ENCODE peak calls at places on chromosomes 5 and 9, in seven cellular contexts. One of them, this sample, is unnamed.

GRCh38 chr5:108266235-108266634 is 115.7 kb downstream of the FBXL17 start:
- DNase-seq in H9: no peak
- DNase-seq in trophoblast cell: no peak
- DNase-seq in IMR-90: peak
- DNase-seq in H1: no peak
- DNase-seq in mesendoderm: no peak
- DNase-seq in neuronal stem cell: no peak
- DNase-seq in this sample: peak

GRCh38 chr5:100464418-100464817 is 70.8 kb upstream of the FAM174A start:
- DNase-seq in H9: no peak
- DNase-seq in IMR-90: peak
- DNase-seq in H1: no peak
- DNase-seq in mesendoderm: no peak
- DNase-seq in neuronal stem cell: no peak
- DNase-seq in trophoblast cell: peak
- DNase-seq in this sample: peak

GRCh38 chr5:143955140-143955539 is 143.2 kb downstream of the HMHB1 start:
- DNase-seq in neuronal stem cell: no peak
- DNase-seq in IMR-90: peak
- DNase-seq in H9: no peak
- DNase-seq in trophoblast cell: no peak
- DNase-seq in H1: no peak
- DNase-seq in mesendoderm: no peak
- DNase-seq in this sample: peak

GRCh38 chr5:123206618-123207320 is 117.7 kb downstream of the PRDM6 start:
- DNase-seq in IMR-90: peak
- DNase-seq in H1: no peak
- DNase-seq in H9: no peak
- DNase-seq in trophoblast cell: no peak
- DNase-seq in neuronal stem cell: no peak
- DNase-seq in mesendoderm: no peak
- DNase-seq in this sample: peak

GRCh38 chr5:168174376-168174775 is 117.1 kb upstream of the WWC1 start:
- DNase-seq in IMR-90: no peak
- DNase-seq in trophoblast cell: no peak
- DNase-seq in neuronal stem cell: no peak
- DNase-seq in H9: no peak
- DNase-seq in mesendoderm: no peak
- DNase-seq in H1: no peak
- DNase-seq in this sample: no peak

GRCh38 chr9:133238272-133238850 is 29.3 kb upstream of the OBP2B start:
- DNase-seq in mesendoderm: peak
- DNase-seq in trophoblast cell: no peak
- DNase-seq in H1: peak
- DNase-seq in H9: peak
- DNase-seq in neuronal stem cell: peak
- DNase-seq in IMR-90: no peak
- DNase-seq in this sample: peak

GRCh38 chr9:106920701-106921283 is 57.8 kb downstream of the ZNF462 start:
- DNase-seq in H1: no peak
- DNase-seq in neuronal stem cell: peak
- DNase-seq in trophoblast cell: no peak
- DNase-seq in mesendoderm: peak
- DNase-seq in H9: no peak
- DNase-seq in IMR-90: peak
- DNase-seq in this sample: peak

GRCh38 chr5:133407277-133407632 is 205.1 kb downstream of the FSTL4 start:
- DNase-seq in H1: peak
- DNase-seq in trophoblast cell: no peak
- DNase-seq in mesendoderm: no peak
- DNase-seq in neuronal stem cell: no peak
- DNase-seq in IMR-90: no peak
- DNase-seq in H9: no peak
- DNase-seq in this sample: no peak

GRCh38 chr5:81420039-81420667 is 26.2 kb upstream of the ACOT12 start:
- DNase-seq in H1: no peak
- DNase-seq in neuronal stem cell: no peak
- DNase-seq in mesendoderm: no peak
- DNase-seq in H9: no peak
- DNase-seq in IMR-90: peak
- DNase-seq in trophoblast cell: no peak
- DNase-seq in this sample: peak

GRCh38 chr9:127806871-127807270 is 4.2 kb downstream of the FPGS start:
- DNase-seq in mesendoderm: no peak
- DNase-seq in trophoblast cell: no peak
- DNase-seq in H9: no peak
- DNase-seq in neuronal stem cell: no peak
- DNase-seq in IMR-90: no peak
- DNase-seq in H1: no peak
- DNase-seq in this sample: no peak

GRCh38 chr9:131942076-131942720 is 137.5 kb downstream of the MED27 start:
- DNase-seq in IMR-90: peak
- DNase-seq in H9: no peak
- DNase-seq in neuronal stem cell: no peak
- DNase-seq in trophoblast cell: no peak
- DNase-seq in mesendoderm: no peak
- DNase-seq in H1: no peak
- DNase-seq in this sample: no peak

GRCh38 chr5:181204561-181205401 is at the start of gene TRIM7:
- DNase-seq in H1: no peak
- DNase-seq in mesendoderm: no peak
- DNase-seq in trophoblast cell: no peak
- DNase-seq in neuronal stem cell: no peak
- DNase-seq in H9: no peak
- DNase-seq in IMR-90: peak
- DNase-seq in this sample: peak

GRCh38 chr9:132241840-132242620 is 80.2 kb downstream of the NTNG2 start:
- DNase-seq in H9: peak
- DNase-seq in trophoblast cell: no peak
- DNase-seq in IMR-90: no peak
- DNase-seq in mesendoderm: no peak
- DNase-seq in H1: no peak
- DNase-seq in neuronal stem cell: no peak
- DNase-seq in this sample: peak

GRCh38 chr5:150519978-150520377 is 12.0 kb downstream of the NDST1 start:
- DNase-seq in trophoblast cell: no peak
- DNase-seq in H1: no peak
- DNase-seq in IMR-90: no peak
- DNase-seq in neuronal stem cell: no peak
- DNase-seq in H9: no peak
- DNase-seq in mesendoderm: no peak
- DNase-seq in this sample: no peak

GRCh38 chr9:13358128-13358527 is 78.6 kb upstream of the MPDZ start:
- DNase-seq in H9: no peak
- DNase-seq in neuronal stem cell: no peak
- DNase-seq in IMR-90: peak
- DNase-seq in mesendoderm: peak
- DNase-seq in H1: no peak
- DNase-seq in trophoblast cell: no peak
- DNase-seq in this sample: peak

GRCh38 chr9:13791816-13792215 is 512.3 kb upstream of the MPDZ start:
- DNase-seq in trophoblast cell: no peak
- DNase-seq in H1: no peak
- DNase-seq in mesendoderm: peak
- DNase-seq in neuronal stem cell: no peak
- DNase-seq in H9: no peak
- DNase-seq in IMR-90: no peak
- DNase-seq in this sample: no peak

GRCh38 chr9:134502261-134503211 is 139.1 kb upstream of the COL5A1 start:
- DNase-seq in trophoblast cell: peak
- DNase-seq in IMR-90: peak
- DNase-seq in H9: no peak
- DNase-seq in neuronal stem cell: no peak
- DNase-seq in mesendoderm: peak
- DNase-seq in H1: no peak
- DNase-seq in this sample: peak

GRCh38 chr5:155307219-155307618 is 293.7 kb downstream of the KIF4B start:
- DNase-seq in mesendoderm: no peak
- DNase-seq in H1: no peak
- DNase-seq in H9: no peak
- DNase-seq in neuronal stem cell: no peak
- DNase-seq in IMR-90: no peak
- DNase-seq in trophoblast cell: no peak
- DNase-seq in this sample: no peak

GRCh38 chr5:82225525-82226172 is 52.5 kb downstream of the RPS23 start:
- DNase-seq in IMR-90: peak
- DNase-seq in H1: peak
- DNase-seq in trophoblast cell: peak
- DNase-seq in H9: peak
- DNase-seq in neuronal stem cell: peak
- DNase-seq in mesendoderm: peak
- DNase-seq in this sample: peak

GRCh38 chr5:142342128-142342981 is 17.5 kb upstream of the SPRY4 start:
- DNase-seq in H1: no peak
- DNase-seq in H9: no peak
- DNase-seq in IMR-90: peak
- DNase-seq in trophoblast cell: no peak
- DNase-seq in neuronal stem cell: no peak
- DNase-seq in mesendoderm: no peak
- DNase-seq in this sample: peak

GRCh38 chr5:106843812-106844416 is 826.8 kb downstream of the EFNA5 start:
- DNase-seq in mesendoderm: peak
- DNase-seq in H9: no peak
- DNase-seq in IMR-90: no peak
- DNase-seq in trophoblast cell: no peak
- DNase-seq in neuronal stem cell: no peak
- DNase-seq in H1: no peak
- DNase-seq in this sample: peak

GRCh38 chr9:17165734-17166133 is 30.9 kb downstream of the CNTLN start:
- DNase-seq in neuronal stem cell: no peak
- DNase-seq in H1: no peak
- DNase-seq in mesendoderm: no peak
- DNase-seq in trophoblast cell: no peak
- DNase-seq in IMR-90: no peak
- DNase-seq in H9: no peak
- DNase-seq in this sample: no peak

GRCh38 chr5:66617991-66618768 is 22.0 kb downstream of the MAST4 start:
- DNase-seq in H1: no peak
- DNase-seq in IMR-90: no peak
- DNase-seq in mesendoderm: no peak
- DNase-seq in trophoblast cell: no peak
- DNase-seq in H9: no peak
- DNase-seq in neuronal stem cell: no peak
- DNase-seq in this sample: no peak

GRCh38 chr5:59065551-59065950 is 482.7 kb downstream of the RAB3C start:
- DNase-seq in H1: no peak
- DNase-seq in IMR-90: peak
- DNase-seq in H9: no peak
- DNase-seq in trophoblast cell: no peak
- DNase-seq in neuronal stem cell: no peak
- DNase-seq in mesendoderm: no peak
- DNase-seq in this sample: no peak

GRCh38 chr9:15513335-15513734 is 2.6 kb upstream of the PSIP1 start:
- DNase-seq in mesendoderm: peak
- DNase-seq in H9: peak
- DNase-seq in H1: peak
- DNase-seq in neuronal stem cell: no peak
- DNase-seq in IMR-90: no peak
- DNase-seq in trophoblast cell: no peak
- DNase-seq in this sample: peak

GRCh38 chr5:65480306-65480865 is 1.3 kb downstream of the ADAMTS6 start:
- DNase-seq in mesendoderm: peak
- DNase-seq in IMR-90: peak
- DNase-seq in H9: no peak
- DNase-seq in H1: no peak
- DNase-seq in trophoblast cell: no peak
- DNase-seq in neuronal stem cell: no peak
- DNase-seq in this sample: peak
- H3K27ac ChIP-seq in mesendoderm: no peak
- H3K27ac ChIP-seq in IMR-90: peak
- H3K27ac ChIP-seq in H9: no peak
- H3K27ac ChIP-seq in H1: no peak
- H3K27ac ChIP-seq in trophoblast cell: peak
- H3K27ac ChIP-seq in neuronal stem cell: no peak
- H3K27ac ChIP-seq in this sample: peak

DNA sequence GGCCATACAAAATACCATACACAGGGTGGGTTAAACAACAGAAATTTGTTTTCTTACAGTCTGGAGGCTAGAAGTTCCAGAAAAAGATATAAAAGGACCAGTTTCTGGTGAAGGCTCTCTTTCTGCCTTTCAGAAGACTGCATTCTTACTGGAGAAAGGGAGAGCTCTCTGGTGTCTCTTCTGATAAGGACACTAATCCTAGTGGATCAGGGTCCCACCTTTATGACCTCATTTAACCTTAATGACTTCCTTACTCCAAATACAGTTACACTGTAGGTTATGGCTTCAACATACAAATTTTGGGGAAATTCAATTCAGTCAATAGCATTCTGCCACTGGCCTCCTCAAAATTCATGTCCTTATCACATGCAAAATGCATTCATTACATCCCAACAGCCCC is 351.9 kb upstream of the POU5F2 start:
- DNase-seq in H9: no peak
- DNase-seq in mesendoderm: no peak
- DNase-seq in H1: no peak
- DNase-seq in IMR-90: no peak
- DNase-seq in trophoblast cell: no peak
- DNase-seq in neuronal stem cell: no peak
- DNase-seq in this sample: no peak
- H2BK120ac ChIP-seq in H9: no peak
- H2BK120ac ChIP-seq in mesendoderm: no peak
- H2BK120ac ChIP-seq in H1: no peak
- H2BK120ac ChIP-seq in IMR-90: no peak
- H2BK120ac ChIP-seq in trophoblast cell: no peak
- H2BK120ac ChIP-seq in neuronal stem cell: no peak
- H2BK120ac ChIP-seq in this sample: no peak

GRCh38 chr9:99024959-99025358 is 80.0 kb upstream of the TGFBR1 start:
- DNase-seq in H1: no peak
- DNase-seq in neuronal stem cell: no peak
- DNase-seq in H9: no peak
- DNase-seq in mesendoderm: no peak
- DNase-seq in trophoblast cell: no peak
- DNase-seq in IMR-90: peak
- DNase-seq in this sample: no peak

GRCh38 chr9:99021512-99021911 is 77.8 kb downstream of the COL15A1 start:
- DNase-seq in H9: no peak
- DNase-seq in H1: no peak
- DNase-seq in trophoblast cell: no peak
- DNase-seq in IMR-90: no peak
- DNase-seq in neuronal stem cell: no peak
- DNase-seq in mesendoderm: no peak
- DNase-seq in this sample: no peak

GRCh38 chr9:99023229-99023628 is 79.5 kb downstream of the COL15A1 start:
- DNase-seq in mesendoderm: no peak
- DNase-seq in neuronal stem cell: no peak
- DNase-seq in IMR-90: no peak
- DNase-seq in trophoblast cell: no peak
- DNase-seq in H9: no peak
- DNase-seq in H1: no peak
- DNase-seq in this sample: no peak

GRCh38 chr9:99025616-99026270 is 79.2 kb upstream of the TGFBR1 start:
- DNase-seq in trophoblast cell: no peak
- DNase-seq in H1: no peak
- DNase-seq in IMR-90: no peak
- DNase-seq in neuronal stem cell: no peak
- DNase-seq in mesendoderm: no peak
- DNase-seq in H9: no peak
- DNase-seq in this sample: no peak

GRCh38 chr9:99023831-99024230 is 80.1 kb downstream of the COL15A1 start:
- DNase-seq in mesendoderm: no peak
- DNase-seq in trophoblast cell: no peak
- DNase-seq in IMR-90: peak
- DNase-seq in H9: no peak
- DNase-seq in H1: no peak
- DNase-seq in neuronal stem cell: no peak
- DNase-seq in this sample: peak
- H2BK5ac ChIP-seq in mesendoderm: no peak
- H2BK5ac ChIP-seq in trophoblast cell: no peak
- H2BK5ac ChIP-seq in IMR-90: peak
- H2BK5ac ChIP-seq in H9: no peak
- H2BK5ac ChIP-seq in H1: no peak
- H2BK5ac ChIP-seq in neuronal stem cell: peak
- H2BK5ac ChIP-seq in this sample: no peak

GRCh38 chr5:140181002-140181483 is 6.1 kb downstream of the CYSTM1 start:
- DNase-seq in IMR-90: no peak
- DNase-seq in trophoblast cell: no peak
- DNase-seq in H1: no peak
- DNase-seq in neuronal stem cell: no peak
- DNase-seq in H9: no peak
- DNase-seq in mesendoderm: no peak
- DNase-seq in this sample: no peak
- H3K27ac ChIP-seq in IMR-90: no peak
- H3K27ac ChIP-seq in trophoblast cell: no peak
- H3K27ac ChIP-seq in H1: no peak
- H3K27ac ChIP-seq in neuronal stem cell: no peak
- H3K27ac ChIP-seq in H9: no peak
- H3K27ac ChIP-seq in mesendoderm: no peak
- H3K27ac ChIP-seq in this sample: no peak

This sample was measured in mesenchymal stem cell.